ENCODE peak calls at places on chromosomes 4 and X, in five cellular contexts. E, O, R, H and T are unnamed samples.

GRCh38 chr4:138815811-138816210 is 199.8 kb upstream of the NOCT start:
- DNase-seq in E (no peak), R (no peak), O (no peak), H (no peak), T (no peak)

GRCh38 chr4:122091397-122091796 is 60.7 kb upstream of the BLTP1 start:
- DNase-seq in O (no peak), R (no peak), E (no peak), H (no peak), T (no peak)

GRCh38 chr4:125390126-125390525 is 75.4 kb downstream of the FAT4 start:
- DNase-seq in E (no peak), O (peak; percentile 95), H (no peak), R (no peak), T (no peak)

GRCh38 chr4:124409044-124409443 is 303.5 kb downstream of the ANKRD50 start:
- DNase-seq in E (no peak), H (no peak), O (peak; percentile 64), R (no peak), T (no peak)

GRCh38 chr4:121696641-121697461 is at the start of gene ANXA5:
- DNase-seq in O (peak; percentile 98), H (peak; percentile 90), R (peak; percentile 59), E (peak; percentile 96), T (peak; percentile 83)

GRCh38 chrX:12548341-12548740 is 242.9 kb upstream of the PRPS2 start:
- DNase-seq in E (no peak), R (no peak), O (no peak), H (no peak), T (no peak)

GRCh38 chrX:80335062-80335830 is 85.0 kb upstream of the TENT5D start:
- DNase-seq in H (no peak), E (peak; percentile 84), O (peak; percentile 21), R (no peak), T (peak; percentile 85)

GRCh38 chr4:122003335-122003734 is 51.5 kb upstream of the TRPC3 start:
- DNase-seq in O (peak; percentile 12), E (peak; percentile 59), R (peak; percentile 42), H (peak; percentile 71), T (peak; percentile 89)

GRCh38 chrX:41688835-41689234 is at the start of gene GPR34:
- DNase-seq in R (no peak), O (no peak), H (no peak), E (no peak), T (no peak)

GRCh38 chr4:66855956-66856355 is 689.3 kb downstream of the CENPC start:
- DNase-seq in O (no peak), R (no peak), E (no peak), H (no peak), T (no peak)

GRCh38 chr4:173024203-173024602 is 144.4 kb upstream of the GALNT7 start:
- DNase-seq in H (no peak), R (no peak), E (no peak), O (no peak), T (no peak)

GRCh38 chrX:56385336-56385735 is 153.2 kb downstream of the KLF8 start:
- DNase-seq in E (no peak), O (no peak), H (no peak), R (no peak), T (no peak)

GRCh38 chr4:80619070-80619674 is 283.6 kb downstream of the CFAP299 start:
- DNase-seq in E (no peak), O (peak; percentile 22), R (peak; percentile 15), H (peak; percentile 31), T (peak; percentile 35)

GRCh38 chr4:60938621-60939020 is 261.5 kb upstream of the ADGRL3 start:
- DNase-seq in H (no peak), E (no peak), R (no peak), O (no peak), T (no peak)

GRCh38 chr4:41757521-41758156 is 9.1 kb upstream of the PHOX2B start:
- DNase-seq in R (no peak), E (no peak), O (no peak), H (no peak), T (peak; percentile 40)

GRCh38 chr4:15654556-15655222 is 468 bp downstream of the FBXL5 start:
- DNase-seq in O (peak; percentile 61), H (peak; percentile 15), E (peak; percentile 74), R (no peak), T (peak; percentile 64)

GRCh38 chrX:17005712-17006372 is 59.4 kb downstream of the REPS2 start:
- DNase-seq in E (no peak), O (no peak), H (no peak), R (no peak), T (no peak)

GRCh38 chr4:155722816-155723499 is 35.9 kb upstream of the GUCY1B1 start:
- DNase-seq in O (peak; percentile 12), R (no peak), E (no peak), H (no peak), T (no peak)

GRCh38 chr4:48341776-48342558 is 638 bp downstream of the SLAIN2 start:
- DNase-seq in R (no peak), O (peak; percentile 72), E (peak; percentile 82), H (peak; percentile 45), T (peak; percentile 75)

GRCh38 chrX:127873637-127874036 is 178.6 kb downstream of the ACTRT1 start:
- DNase-seq in E (no peak), O (no peak), H (no peak), R (no peak), T (no peak)

GRCh38 chr4:24666816-24667477 is 82.6 kb upstream of the DHX15 start:
- DNase-seq in R (no peak), E (no peak), H (no peak), O (no peak), T (no peak)

GRCh38 chrX:11970935-11971334 is 167.3 kb upstream of the FRMPD4 start:
- DNase-seq in H (no peak), O (peak; percentile 9), E (no peak), R (no peak), T (no peak)

GRCh38 chr4:31370866-31371465 is 650.8 kb downstream of the PCDH7 start:
- DNase-seq in R (peak; percentile 66), E (peak; percentile 60), O (peak; percentile 39), H (peak; percentile 73), T (peak; percentile 83)

GRCh38 chr4:26048962-26049361 is 134.9 kb downstream of the SMIM20 start:
- DNase-seq in E (no peak), R (no peak), O (peak; percentile 71), H (no peak), T (no peak)

GRCh38 chr4:10773656-10774055 is 89.1 kb upstream of the CLNK start:
- DNase-seq in O (no peak), H (no peak), R (no peak), E (no peak), T (no peak)

GRCh38 chrX:121102101-121102500 is 54.7 kb downstream of the GLUD2 start:
- DNase-seq in O (no peak), R (no peak), E (no peak), H (no peak), T (no peak)

GRCh38 chrX:152343306-152343705 is 107.8 kb downstream of the GABRA3 start:
- DNase-seq in E (no peak), O (peak; percentile 29), H (no peak), R (no peak), T (peak; percentile 12)

GRCh38 chr4:182955411-182955810 is 38.2 kb upstream of the DCTD start:
- DNase-seq in O (peak; percentile 62), H (no peak), E (no peak), R (no peak), T (no peak)

GRCh38 chr4:15003891-15004700 is 1.8 kb downstream of the CPEB2 start:
- DNase-seq in H (peak; percentile 26), E (peak; percentile 73), R (no peak), O (peak; percentile 61), T (peak; percentile 38)

GRCh38 chr4:108170729-108171540 is 2.2 kb upstream of the LEF1 start:
- DNase-seq in R (no peak), H (no peak), E (no peak), O (no peak), T (peak; percentile 76)

DNA sequence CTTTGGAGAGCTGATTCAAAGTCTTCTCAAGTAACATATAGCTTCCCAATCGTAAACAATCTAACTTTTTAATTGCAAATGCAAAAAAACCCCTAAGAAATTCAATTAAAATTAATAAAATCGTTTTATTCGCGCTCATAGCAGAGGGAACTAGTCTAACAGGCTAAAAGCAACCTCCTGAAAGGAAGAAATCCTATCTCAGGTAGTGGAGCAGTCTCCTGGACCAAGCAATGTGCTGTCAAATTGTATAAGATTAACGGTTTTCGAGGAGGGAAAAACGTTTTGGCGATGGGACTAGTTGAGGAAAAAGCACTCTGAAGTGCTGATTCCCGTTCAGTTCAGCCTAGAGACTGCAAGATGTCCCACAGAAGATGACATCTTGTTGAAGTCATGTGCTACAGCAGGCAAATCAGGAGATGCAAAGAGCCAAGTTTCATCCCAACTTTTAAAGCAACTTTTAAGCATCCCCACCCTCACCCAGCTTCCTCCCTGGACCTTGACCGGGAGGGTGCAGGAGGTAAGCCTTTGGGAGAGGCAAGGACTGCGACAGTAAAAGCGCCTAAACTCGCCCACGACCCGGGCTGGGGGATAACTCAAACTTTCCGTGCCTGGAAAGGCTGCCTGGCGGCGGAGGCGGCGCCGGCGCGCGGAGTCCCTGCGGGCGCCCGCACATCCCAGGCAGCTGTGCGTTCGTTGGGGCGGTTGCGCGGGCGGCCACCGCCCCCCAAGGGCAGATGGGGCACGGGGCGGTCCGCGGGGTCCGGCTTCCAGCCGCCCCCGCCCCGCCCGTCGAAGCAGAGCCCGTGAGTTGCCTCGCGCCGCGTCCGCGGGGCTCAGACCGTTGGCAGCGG is 784 bp downstream of the MAP7D3 start:
- DNase-seq in H (no peak), R (no peak), E (peak; percentile 10), O (peak; percentile 59), T (peak; percentile 33)
- H2AFZ ChIP-seq in H (peak overlapping the region; percentile 84), R (no peak overlapping the region), E (peak overlapping the region; percentile 78), O (peak overlapping the region; percentile 83), T (no peak overlapping the region)

GRCh38 chr4:159069922-159070321 is 33.0 kb upstream of the RAPGEF2 start:
- DNase-seq in R (no peak), H (no peak), E (no peak), O (peak; percentile 72), T (no peak)
- H3K4me2 ChIP-seq in R (no peak overlapping the region), H (no peak overlapping the region), E (no peak overlapping the region), O (no peak overlapping the region), T (no peak overlapping the region)

DNA sequence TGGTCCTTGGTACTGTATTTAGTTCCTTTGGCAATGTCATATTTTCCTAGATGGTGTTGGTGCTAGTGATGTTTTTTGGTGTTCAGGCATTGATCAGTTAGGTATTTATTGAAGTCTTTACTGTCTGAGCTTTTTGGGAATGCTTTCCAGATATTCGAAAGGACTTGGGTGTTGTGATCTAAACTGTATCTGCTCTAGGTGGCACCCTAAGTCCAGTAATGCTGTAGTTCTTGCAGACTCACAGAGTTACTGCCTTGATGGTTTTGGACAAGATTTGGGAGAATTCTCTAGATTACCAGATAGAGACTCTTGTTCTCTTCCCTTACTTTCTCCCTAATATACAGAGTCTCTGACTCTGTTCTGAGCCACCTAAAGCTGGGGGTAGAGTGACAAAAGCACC is 513.6 kb upstream of the PITX2 start:
- DNase-seq in E (no peak), R (peak; percentile 31), H (no peak), O (peak; percentile 57), T (peak; percentile 48)
- TF ChIP-seq EZH2phosphoT487 in E (no peak), R (no peak), H (no peak), O (no peak), T (no peak)

GRCh38 chr4:38174811-38175210 is 214.6 kb downstream of the PTTG2 start:
- DNase-seq in E (no peak), O (no peak), H (no peak), R (no peak), T (no peak)

GRCh38 chr4:38177792-38178665 is 217.8 kb downstream of the PTTG2 start:
- DNase-seq in R (no peak), O (peak; percentile 66), H (peak; percentile 86), E (no peak), T (no peak)

GRCh38 chr4:38178666-38178995 is 218.4 kb downstream of the PTTG2 start:
- DNase-seq in H (no peak), R (no peak), O (no peak), E (no peak), T (no peak)

GRCh38 chr4:38179690-38180299 is 219.6 kb downstream of the PTTG2 start:
- DNase-seq in R (no peak), H (peak; percentile 77), E (peak; percentile 89), O (peak; percentile 73), T (peak; percentile 82)

GRCh38 chr4:38177035-38177791 is 217.0 kb downstream of the PTTG2 start:
- DNase-seq in R (no peak), E (no peak), O (peak; percentile 53), H (peak; percentile 91), T (no peak)
- H2AFZ ChIP-seq in R (no peak overlapping the region), E (peak overlapping the region; percentile 21), O (no peak overlapping the region), H (peak overlapping the region; percentile 24), T (no peak overlapping the region)